ENCODE peak calls at places on chromosomes 1 and 21, in five cellular contexts. U, A, D, C and G are unnamed samples.

GRCh38 chr1:57489342-57490036 is 65.6 kb upstream of the DAB1 start:
- DNase-seq in U (peak), A (no peak), D (no peak), C (no peak), G (no peak)

GRCh38 chr1:26853156-26853555 is 9.8 kb upstream of the SFN start:
- DNase-seq in U (peak), A (peak), D (no peak), C (peak), G (peak)

GRCh38 chr1:151315565-151316235 is 11.5 kb downstream of the PI4KB start:
- DNase-seq in U (no peak), A (no peak), D (no peak), C (no peak), G (no peak)

GRCh38 chr1:178143730-178144343 is 49.9 kb downstream of the RASAL2 start:
- DNase-seq in U (no peak), A (no peak), D (no peak), C (no peak), G (no peak)

GRCh38 chr1:19643113-19643512 is 998 bp upstream of the NBL1 start:
- DNase-seq in U (no peak), A (no peak), D (no peak), C (peak), G (no peak)

GRCh38 chr1:169109561-169110134 is 3.2 kb downstream of the ATP1B1 start:
- DNase-seq in U (peak), A (no peak), D (no peak), C (peak), G (no peak)

GRCh38 chr1:94927405-94928175 is 680 bp upstream of the CNN3 start:
- DNase-seq in U (no peak), A (peak), D (no peak), C (peak), G (no peak)

GRCh38 chr1:204263240-204263848 is 49.6 kb upstream of the GOLT1A start:
- DNase-seq in U (no peak), A (no peak), D (no peak), C (no peak), G (no peak)

GRCh38 chr1:1623181-1623630 is 7.9 kb downstream of the MIB2 start:
- DNase-seq in U (no peak), A (no peak), D (no peak), C (no peak), G (no peak)

GRCh38 chr1:59165353-59165752 is 131.5 kb upstream of the FGGY start:
- DNase-seq in U (no peak), A (no peak), D (no peak), C (no peak), G (no peak)

GRCh38 chr1:218865591-218865990 is 308.1 kb upstream of the LYPLAL1 start:
- DNase-seq in U (no peak), A (no peak), D (no peak), C (no peak), G (no peak)

GRCh38 chr21:39406065-39406464 is 39.5 kb downstream of the LCA5L start:
- DNase-seq in U (no peak), A (no peak), D (no peak), C (no peak), G (no peak)

GRCh38 chr1:1170891-1171550 is 2.7 kb upstream of the TTLL10 start:
- DNase-seq in U (no peak), A (no peak), D (no peak), C (no peak), G (no peak)

GRCh38 chr1:224507771-224508523 is 73.3 kb upstream of the WDR26 start:
- DNase-seq in U (no peak), A (no peak), D (no peak), C (peak), G (no peak)

GRCh38 chr1:35633526-35633925 is 7.8 kb downstream of the PSMB2 start:
- DNase-seq in U (no peak), A (no peak), D (no peak), C (no peak), G (no peak)

DNA sequence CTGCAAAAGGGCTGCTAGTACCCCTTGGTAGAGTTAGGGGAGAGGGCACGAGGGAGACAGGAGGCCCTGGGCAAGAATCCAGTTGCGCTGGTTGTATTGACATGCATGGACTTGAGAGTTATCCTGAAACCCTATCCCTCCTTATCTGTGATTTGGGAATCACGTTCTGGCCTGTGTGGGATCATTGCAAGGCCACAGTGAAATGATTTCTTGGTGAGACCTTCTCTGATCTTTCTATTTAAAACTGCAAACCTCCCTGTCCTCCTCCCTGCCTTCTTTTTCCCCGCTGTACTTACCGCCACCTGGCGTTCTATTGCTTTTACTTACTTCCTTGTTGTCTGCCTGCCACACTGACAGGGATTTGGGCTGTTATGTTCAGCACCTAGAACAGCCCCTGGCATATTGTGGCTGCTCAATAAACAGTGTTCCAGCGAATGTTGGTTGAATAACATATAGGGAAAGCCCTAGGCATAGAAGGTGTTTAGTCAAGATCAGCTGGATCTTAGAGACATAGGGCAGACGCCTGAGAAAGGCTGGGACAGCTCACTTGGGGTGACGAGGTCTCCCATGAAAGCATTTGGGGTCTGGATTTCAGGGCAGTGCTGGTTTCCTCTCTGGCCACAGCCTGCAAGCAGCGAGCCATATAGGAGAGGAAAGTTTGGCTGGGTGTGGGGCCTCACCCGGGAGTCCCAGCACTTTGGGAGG is 25.6 kb downstream of the ALPL start:
- DNase-seq in U (peak), A (no peak), D (no peak), C (peak), G (no peak)
- TF ChIP-seq SUZ12 in U (no peak), A (no peak), D (no peak), C (no peak), G (no peak)

GRCh38 chr1:111218947-111219346 is 8.6 kb upstream of the CHI3L2 start:
- DNase-seq in U (no peak), A (no peak), D (no peak), C (no peak), G (no peak)

GRCh38 chr1:111220302-111220890 is 7.1 kb upstream of the CHI3L2 start:
- DNase-seq in U (no peak), A (no peak), D (no peak), C (no peak), G (no peak)

GRCh38 chr1:111221276-111221632 is 6.3 kb upstream of the CHI3L2 start:
- DNase-seq in U (no peak), A (no peak), D (no peak), C (no peak), G (no peak)

GRCh38 chr1:111221633-111222286 is 5.8 kb upstream of the CHI3L2 start:
- DNase-seq in U (no peak), A (no peak), D (peak), C (no peak), G (no peak)

GRCh38 chr1:111219466-111220286 is 7.8 kb upstream of the CHI3L2 start:
- DNase-seq in U (no peak), A (peak), D (peak), C (no peak), G (no peak)
- TF ChIP-seq SUZ12 in U (no peak), A (no peak), D (no peak), C (no peak), G (no peak)

DNA sequence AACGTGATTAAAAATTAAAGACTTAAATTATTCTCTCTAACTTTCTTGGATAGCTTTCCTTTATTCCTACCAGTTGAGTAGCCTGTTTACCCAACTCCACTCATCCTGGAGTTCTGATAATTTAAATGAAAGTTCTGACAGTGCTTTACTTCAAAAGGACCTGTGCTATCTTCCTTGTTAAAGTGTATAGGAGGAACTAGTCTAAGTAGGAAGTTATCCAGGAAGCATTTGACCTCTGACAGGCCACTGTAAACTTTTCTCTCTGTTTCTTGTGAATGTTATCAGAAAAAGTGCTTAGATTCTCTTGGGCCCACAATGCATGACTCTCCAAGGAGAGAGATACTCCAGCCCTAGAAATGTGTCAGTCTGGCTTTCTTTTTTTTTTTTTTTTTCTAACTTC is 9.2 kb downstream of the UAP1 start:
- DNase-seq in U (no peak), A (no peak), D (no peak), C (no peak), G (no peak)
- TF ChIP-seq SUZ12 in U (no peak), A (no peak), D (no peak), C (no peak), G (no peak)

GRCh38 chr1:109229531-109230127 is 15.9 kb downstream of the SARS1 start:
- DNase-seq in U (no peak), A (peak), D (no peak), C (no peak), G (peak)
- TF ChIP-seq SUZ12 in U (no peak), A (no peak), D (no peak), C (no peak), G (no peak)

GRCh38 chr21:45032332-45032731 is 42.0 kb upstream of the ADARB1 start:
- DNase-seq in U (no peak), A (no peak), D (no peak), C (no peak), G (no peak)
- TF ChIP-seq SUZ12 in U (no peak), A (no peak), D (no peak), C (no peak), G (no peak)